ENCODE peak calls at places on chromosomes 7 and 10, in eight cellular contexts. H, O, J, T, F, N, K and B are unnamed samples.

GRCh38 chr10:103433858-103434257 is 18.3 kb downstream of the CALHM2 start:
- DNase-seq in H (no peak), O (no peak), J (no peak), T (peak), F (no peak), N (peak), K (no peak), B (no peak)

GRCh38 chr10:25631471-25631870 is 302.6 kb upstream of the MYO3A start:
- DNase-seq in H (no peak), O (no peak), J (no peak), T (no peak), F (no peak), N (no peak), K (no peak), B (no peak)

GRCh38 chr10:116752969-116753665 is 10.8 kb upstream of the HSPA12A start:
- DNase-seq in H (no peak), O (no peak), J (no peak), T (no peak), F (no peak), N (no peak), K (no peak), B (no peak)

GRCh38 chr10:127968659-127969058 is 61.8 kb downstream of the PTPRE start:
- DNase-seq in H (no peak), O (no peak), J (no peak), T (no peak), F (no peak), N (no peak), K (no peak), B (no peak)

GRCh38 chr10:78760463-78761240 is 308.1 kb upstream of the ZMIZ1 start:
- DNase-seq in H (no peak), O (no peak), J (no peak), T (no peak), F (peak), N (no peak), K (no peak), B (no peak)

GRCh38 chr7:36129048-36129534 is 24.0 kb upstream of the EEPD1 start:
- DNase-seq in H (no peak), O (no peak), J (peak), T (peak), F (no peak), N (peak), K (no peak), B (no peak)

GRCh38 chr10:62437696-62438095 is 63.5 kb downstream of the ZNF365 start:
- DNase-seq in H (peak), O (peak), J (peak), T (peak), F (no peak), N (peak), K (no peak), B (no peak)

GRCh38 chr10:62171791-62172190 is 96.9 kb downstream of the RTKN2 start:
- DNase-seq in H (no peak), O (no peak), J (no peak), T (no peak), F (no peak), N (no peak), K (no peak), B (no peak)

GRCh38 chr10:108690530-108690929 is 1232.8 kb downstream of the XPNPEP1 start:
- DNase-seq in H (no peak), O (no peak), J (no peak), T (no peak), F (no peak), N (no peak), K (no peak), B (no peak)

GRCh38 chr7:25624001-25624400 is 395.7 kb upstream of the NPVF start:
- DNase-seq in H (no peak), O (no peak), J (no peak), T (no peak), F (no peak), N (no peak), K (no peak), B (no peak)

GRCh38 chr7:98276241-98276761 is 5.2 kb upstream of the BRI3 start:
- DNase-seq in H (no peak), O (no peak), J (peak), T (no peak), F (no peak), N (peak), K (peak), B (no peak)

GRCh38 chr10:71623098-71623985 is 96.2 kb downstream of the C10orf105 start:
- DNase-seq in H (peak), O (no peak), J (peak), T (peak), F (no peak), N (peak), K (no peak), B (no peak)

GRCh38 chr10:120612756-120613155 is 155.7 kb downstream of the PLPP4 start:
- DNase-seq in H (no peak), O (no peak), J (no peak), T (no peak), F (no peak), N (no peak), K (no peak), B (no peak)

GRCh38 chr7:155230169-155230593 is 67.5 kb upstream of the INSIG1 start:
- DNase-seq in H (no peak), O (no peak), J (peak), T (peak), F (peak), N (no peak), K (peak), B (no peak)

GRCh38 chr7:88347098-88347497 is 40.4 kb upstream of the STEAP4 start:
- DNase-seq in H (no peak), O (no peak), J (no peak), T (no peak), F (no peak), N (no peak), K (no peak), B (no peak)

GRCh38 chr10:11018426-11018818 is 750 bp downstream of the CELF2 start:
- DNase-seq in H (no peak), O (no peak), J (no peak), T (peak), F (peak), N (no peak), K (no peak), B (no peak)

GRCh38 chr7:151011097-151011409 is 13.2 kb downstream of the ATG9B start:
- DNase-seq in H (peak), O (no peak), J (no peak), T (no peak), F (no peak), N (no peak), K (no peak), B (no peak)

GRCh38 chr10:26714816-26715487 is 17.5 kb downstream of the PDSS1 start:
- DNase-seq in H (no peak), O (no peak), J (no peak), T (no peak), F (no peak), N (no peak), K (no peak), B (no peak)

GRCh38 chr10:23364378-23364777 is 19.8 kb upstream of the C10orf67 start:
- DNase-seq in H (no peak), O (no peak), J (no peak), T (no peak), F (no peak), N (no peak), K (no peak), B (no peak)

GRCh38 chr10:129193148-129193547 is 273.9 kb upstream of the MGMT start:
- DNase-seq in H (no peak), O (no peak), J (no peak), T (no peak), F (no peak), N (peak), K (no peak), B (no peak)

GRCh38 chr10:14884082-14884481 is 5.4 kb downstream of the SUV39H2 start:
- DNase-seq in H (no peak), O (no peak), J (no peak), T (no peak), F (no peak), N (no peak), K (no peak), B (no peak)

GRCh38 chr10:62183857-62184805 is 84.5 kb downstream of the RTKN2 start:
- DNase-seq in H (no peak), O (no peak), J (no peak), T (no peak), F (no peak), N (no peak), K (no peak), B (no peak)

GRCh38 chr10:62732841-62733653 is 71.5 kb upstream of the ADO start:
- DNase-seq in H (no peak), O (peak), J (peak), T (no peak), F (peak), N (no peak), K (peak), B (peak)

GRCh38 chr10:89301721-89302445 is at the start of gene IFIT2:
- DNase-seq in H (peak), O (peak), J (peak), T (peak), F (peak), N (no peak), K (peak), B (peak)

GRCh38 chr10:34163075-34163905 is 651.8 kb downstream of the PARD3 start:
- DNase-seq in H (peak), O (no peak), J (no peak), T (no peak), F (no peak), N (no peak), K (no peak), B (no peak)

GRCh38 chr7:27115161-27116018 is 12.9 kb upstream of the HOXA2 start:
- DNase-seq in H (no peak), O (no peak), J (peak), T (no peak), F (no peak), N (no peak), K (peak), B (no peak)

GRCh38 chr7:116524609-116525297 is at the start of gene CAV1:
- DNase-seq in H (peak), O (peak), J (peak), T (peak), F (peak), N (peak), K (peak), B (no peak)

GRCh38 chr7:31488562-31489203 is 25.2 kb upstream of the ITPRID1 start:
- DNase-seq in H (peak), O (no peak), J (no peak), T (peak), F (no peak), N (peak), K (no peak), B (peak)

GRCh38 chr10:123742751-123743440 is 76.7 kb downstream of the GPR26 start:
- DNase-seq in H (no peak), O (no peak), J (no peak), T (no peak), F (no peak), N (no peak), K (no peak), B (no peak)

GRCh38 chr7:99383203-99383602 is 8.7 kb downstream of the ARPC1B start:
- DNase-seq in H (no peak), O (no peak), J (no peak), T (no peak), F (no peak), N (no peak), K (no peak), B (no peak)

GRCh38 chr10:25632802-25633201 is 301.2 kb upstream of the MYO3A start:
- DNase-seq in H (no peak), O (no peak), J (no peak), T (no peak), F (no peak), N (no peak), K (no peak), B (no peak)

GRCh38 chr7:17521437-17521836 is 223.0 kb downstream of the AHR start:
- DNase-seq in H (no peak), O (no peak), J (peak), T (no peak), F (no peak), N (no peak), K (no peak), B (no peak)

GRCh38 chr10:100803908-100804307 is 58.5 kb downstream of the PAX2 start:
- DNase-seq in H (no peak), O (no peak), J (no peak), T (no peak), F (no peak), N (no peak), K (no peak), B (no peak)

GRCh38 chr10:133131053-133131452 is 29.0 kb upstream of the KNDC1 start:
- DNase-seq in H (no peak), O (no peak), J (no peak), T (no peak), F (peak), N (no peak), K (no peak), B (no peak)

GRCh38 chr7:136914016-136914415 is 45.6 kb downstream of the CHRM2 start:
- DNase-seq in H (no peak), O (no peak), J (no peak), T (no peak), F (no peak), N (no peak), K (no peak), B (no peak)

GRCh38 chr7:24035653-24036414 is 248.2 kb upstream of the NPY start:
- DNase-seq in H (no peak), O (no peak), J (no peak), T (no peak), F (no peak), N (no peak), K (no peak), B (no peak)

GRCh38 chr7:24669971-24670591 is 87.2 kb downstream of the GSDME start:
- DNase-seq in H (no peak), O (no peak), J (no peak), T (no peak), F (no peak), N (no peak), K (no peak), B (no peak)

GRCh38 chr10:42836771-42837468 is 54.3 kb downstream of the BMS1 start:
- DNase-seq in H (no peak), O (no peak), J (peak), T (no peak), F (no peak), N (no peak), K (no peak), B (no peak)
- TF ChIP-seq CTCF in H (no peak), O (no peak), J (no peak), T (no peak), F (no peak), N (no peak), K (peak), B (no peak)

GRCh38 chr10:44853148-44853734 is 57.9 kb upstream of the TMEM72 start:
- DNase-seq in H (no peak), O (no peak), J (peak), T (no peak), F (no peak), N (no peak), K (no peak), B (no peak)
- TF ChIP-seq CTCF in H (no peak), O (no peak), J (peak), T (no peak), F (no peak), N (no peak), K (peak), B (no peak)

GRCh38 chr7:103075337-103075918 is 488 bp downstream of the ARMC10 start:
- DNase-seq in H (peak), O (peak), J (peak), T (peak), F (peak), N (peak), K (peak), B (no peak)
- TF ChIP-seq CTCF in H (no peak), O (no peak), J (no peak), T (no peak), F (no peak), N (no peak), K (no peak), B (no peak)

GRCh38 chr7:30135551-30136271 is 925 bp downstream of the MTURN start:
- DNase-seq in H (no peak), O (peak), J (peak), T (peak), F (peak), N (peak), K (peak), B (no peak)

GRCh38 chr7:30134011-30134410 is 775 bp upstream of the MTURN start:
- DNase-seq in H (no peak), O (no peak), J (no peak), T (no peak), F (no peak), N (no peak), K (no peak), B (no peak)

GRCh38 chr7:30136339-30136738 is 1.6 kb downstream of the MTURN start:
- DNase-seq in H (no peak), O (no peak), J (no peak), T (no peak), F (peak), N (no peak), K (no peak), B (no peak)

GRCh38 chr7:30135271-30135550 is 425 bp downstream of the MTURN start:
- DNase-seq in H (no peak), O (no peak), J (no peak), T (no peak), F (no peak), N (no peak), K (no peak), B (no peak)

GRCh38 chr7:30134523-30135270 is at the start of gene MTURN:
- DNase-seq in H (peak), O (peak), J (peak), T (peak), F (peak), N (peak), K (peak), B (no peak)
- TF ChIP-seq CTCF in H (no peak), O (no peak), J (no peak), T (no peak), F (no peak), N (no peak), K (no peak), B (no peak)

GRCh38 chr7:101990811-101991418 is 173.5 kb downstream of the CUX1 start:
- DNase-seq in H (no peak), O (peak), J (no peak), T (no peak), F (peak), N (no peak), K (no peak), B (peak)
- TF ChIP-seq CTCF in H (no peak), O (no peak), J (no peak), T (no peak), F (no peak), N (no peak), K (no peak), B (no peak)